ENCODE peak calls at places on chromosomes 12 and 14, in six cellular contexts. J is GM23338; U is A549; O is CD8-positive, alpha-beta T cell; X is BE2C; Z is aorta. R is an unnamed sample.

GRCh38 chr12:105378821-105379400 is 48.4 kb downstream of the C12orf75 start:
- DNase-seq in J (no peak), U (no peak), O (no peak), X (peak; percentile 19), Z (no peak), R (peak; percentile 68)

GRCh38 chr12:95742586-95742985 is 48.0 kb downstream of the NTN4 start:
- DNase-seq in J (no peak), U (no peak), O (no peak), X (no peak), Z (no peak), R (no peak)

GRCh38 chr12:130300725-130301124 is 37.0 kb upstream of the PIWIL1 start:
- DNase-seq in J (no peak), U (no peak), O (no peak), X (no peak), Z (no peak), R (peak; percentile 38)

GRCh38 chr14:94051779-94052178 is 25.6 kb downstream of the OTUB2 start:
- DNase-seq in J (no peak), U (no peak), O (peak; percentile 42), X (no peak), Z (no peak), R (no peak)

GRCh38 chr12:86264451-86265328 is 8.5 kb upstream of the MGAT4C start:
- DNase-seq in J (peak; percentile 81), U (no peak), O (no peak), X (no peak), Z (peak; percentile 27), R (peak; percentile 93)

GRCh38 chr12:111775205-111776193 is 8.8 kb downstream of the ALDH2 start:
- DNase-seq in J (no peak), U (no peak), O (no peak), X (peak; percentile 70), Z (peak; percentile 94), R (peak; percentile 75)

GRCh38 chr14:35949933-35950332 is 123.8 kb downstream of the BRMS1L start:
- DNase-seq in J (peak; percentile 44), U (no peak), O (no peak), X (no peak), Z (no peak), R (no peak)

GRCh38 chr14:57390806-57391562 is 598 bp downstream of the NAA30 start:
- DNase-seq in J (peak; percentile 64), U (peak; percentile 14), O (peak; percentile 63), X (peak; percentile 40), Z (peak; percentile 56), R (peak; percentile 80)

GRCh38 chr12:29562167-29562776 is 64.8 kb upstream of the OVCH1 start:
- DNase-seq in J (no peak), U (no peak), O (no peak), X (no peak), Z (peak; percentile 56), R (no peak)

GRCh38 chr12:13289644-13290285 is 93.2 kb downstream of the EMP1 start:
- DNase-seq in J (no peak), U (no peak), O (no peak), X (no peak), Z (no peak), R (no peak)

GRCh38 chr12:82299617-82300016 is 58.6 kb downstream of the CCDC59 start:
- DNase-seq in J (peak; percentile 52), U (no peak), O (no peak), X (no peak), Z (no peak), R (no peak)

GRCh38 chr14:36605506-36605857 is 23.1 kb upstream of the NKX2-8 start:
- DNase-seq in J (peak; percentile 73), U (no peak), O (no peak), X (no peak), Z (no peak), R (no peak)

GRCh38 chr14:55556929-55557623 is 22.9 kb upstream of the KTN1 start:
- DNase-seq in J (no peak), U (no peak), O (no peak), X (peak; percentile 87), Z (peak; percentile 76), R (no peak)

DNA sequence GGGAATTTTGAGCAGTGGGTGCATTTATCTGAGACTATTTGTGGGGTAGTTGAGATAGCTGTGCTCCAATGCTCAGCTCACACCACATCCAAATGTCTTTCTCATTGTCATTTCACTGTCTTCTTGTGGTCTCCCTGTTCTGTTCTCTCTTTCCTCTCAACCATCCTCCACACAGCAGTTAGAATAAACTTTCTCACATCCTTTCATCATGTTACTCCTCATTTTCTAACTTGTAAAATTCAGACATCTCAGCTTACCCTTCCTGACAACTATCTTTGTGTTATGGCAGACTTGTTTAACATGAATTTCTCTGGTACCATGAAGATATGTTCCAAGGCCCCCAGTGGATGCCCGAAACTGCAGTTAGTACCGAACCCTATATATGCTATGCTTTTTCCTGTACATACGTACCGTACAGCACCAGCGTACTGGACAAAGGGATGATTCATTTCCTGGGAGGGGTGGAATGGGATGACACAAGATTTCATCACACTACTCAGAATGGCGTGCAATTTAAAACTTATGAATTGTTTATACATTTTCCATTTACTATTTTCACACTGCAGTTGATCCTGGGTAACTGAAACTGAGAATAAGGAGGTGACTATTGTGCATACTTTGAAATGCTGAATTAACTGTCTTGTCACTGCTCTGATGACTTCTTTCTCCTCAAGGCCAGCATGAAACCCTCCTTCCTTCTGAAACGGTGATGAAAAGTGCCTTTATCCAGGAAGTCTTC is 177.1 kb upstream of the SLC38A2 start:
- DNase-seq in J (no peak), U (no peak), O (no peak), X (no peak), Z (no peak), R (no peak)
- H3K4me1 ChIP-seq in J (peaks cover 6% of the 10 kb centered on the region), U (peaks cover 41% of the 10 kb centered on the region), O (peaks cover 22% of the 10 kb centered on the region), X (no peaks in the 10 kb centered on the region), Z (peaks cover 7% of the 10 kb centered on the region), R (no peaks in the 10 kb centered on the region)

GRCh38 chr14:75543258-75543657 is 21.0 kb downstream of the BATF start:
- DNase-seq in J (no peak), U (no peak), O (no peak), X (no peak), Z (no peak), R (no peak)
- H3K4me1 ChIP-seq in J (no peaks in the 10 kb centered on the region), U (peaks cover 30% of the 10 kb centered on the region), O (peaks cover 42% of the 10 kb centered on the region), X (no peaks in the 10 kb centered on the region), Z (no peaks in the 10 kb centered on the region), R (no peaks in the 10 kb centered on the region)

GRCh38 chr12:47823422-47824086 is 3.9 kb upstream of the HDAC7 start:
- DNase-seq in J (no peak), U (no peak), O (no peak), X (no peak), Z (peak; percentile 11), R (no peak)

GRCh38 chr12:47825239-47825639 is 5.5 kb upstream of the HDAC7 start:
- DNase-seq in J (peak; percentile 34), U (peak; percentile 21), O (no peak), X (no peak), Z (peak; percentile 87), R (no peak)

GRCh38 chr12:47822863-47823262 is 3.2 kb upstream of the HDAC7 start:
- DNase-seq in J (no peak), U (no peak), O (no peak), X (no peak), Z (peak; percentile 23), R (no peak)

GRCh38 chr12:47824629-47825028 is 4.9 kb upstream of the HDAC7 start:
- DNase-seq in J (no peak), U (no peak), O (no peak), X (no peak), Z (no peak), R (no peak)

GRCh38 chr12:47824198-47824597 is 4.5 kb upstream of the HDAC7 start:
- DNase-seq in J (no peak), U (no peak), O (peak; percentile 75), X (no peak), Z (peak; percentile 36), R (no peak)
- H3K4me1 ChIP-seq in J (peaks cover 41% of the 10 kb centered on the region), U (peaks cover 65% of the 10 kb centered on the region), O (peaks cover 84% of the 10 kb centered on the region), X (peaks cover 12% of the 10 kb centered on the region), Z (peaks cover 11% of the 10 kb centered on the region), R (peaks cover 11% of the 10 kb centered on the region)

GRCh38 chr12:123232807-123233504 is at the start of the genes MPHOSPH9 and MTRFR:
- DNase-seq in J (peak; percentile 99), U (peak; percentile 99), O (peak; percentile 98), X (peak; percentile 99), Z (peak; percentile 99), R (peak; percentile 100)
- H3K4me1 ChIP-seq in J (peaks cover 11% of the 10 kb centered on the region), U (peaks cover 38% of the 10 kb centered on the region), O (peaks cover 80% of the 10 kb centered on the region), X (peaks cover 2% of the 10 kb centered on the region), Z (no peaks in the 10 kb centered on the region), R (no peaks in the 10 kb centered on the region)

R was measured in endodermal cell.